ENCODE peak calls at places on chromosomes 11 and 22, in eight cellular contexts. N is body of pancreas; C is CD4-positive, alpha-beta memory T cell; X is tibial nerve; F is AG09309; Z is CD8-positive, alpha-beta memory T cell; S is psoas muscle; V is Caco-2. B is an unnamed sample.

GRCh38 chr11:114440121-114440860 is 1.0 kb downstream of the REXO2 start:
- DNase-seq in N (no peak), C (peak; percentile 11), X (peak; percentile 10), F (no peak), Z (no peak), S (no peak), V (peak; percentile 45), B (no peak)

GRCh38 chr22:23284504-23285033 is 104.3 kb downstream of the BCR start:
- DNase-seq in N (no peak), C (no peak), X (no peak), F (no peak), Z (no peak), S (no peak), V (no peak), B (no peak)

GRCh38 chr11:57513911-57514537 is 1.5 kb downstream of the SLC43A1 start:
- DNase-seq in N (peak; percentile 74), C (peak; percentile 26), X (peak; percentile 20), F (no peak), Z (peak; percentile 42), S (peak; percentile 66), V (peak; percentile 37), B (peak; percentile 39)

GRCh38 chr11:68343761-68344256 is 31.4 kb downstream of the LRP5 start:
- DNase-seq in N (no peak), C (no peak), X (no peak), F (no peak), Z (no peak), S (no peak), V (peak; percentile 73), B (no peak)

GRCh38 chr11:130638048-130638447 is 189.6 kb downstream of the ADAMTS15 start:
- DNase-seq in N (no peak), C (no peak), X (no peak), F (no peak), Z (no peak), S (no peak), V (no peak), B (no peak)

GRCh38 chr11:64933935-64934693 is 1.6 kb downstream of the GPHA2 start:
- DNase-seq in N (no peak), C (no peak), X (no peak), F (no peak), Z (no peak), S (no peak), V (no peak), B (no peak)

GRCh38 chr11:44611687-44612437 is 46.4 kb downstream of the CD82 start:
- DNase-seq in N (no peak), C (peak; percentile 81), X (no peak), F (no peak), Z (peak; percentile 61), S (no peak), V (no peak), B (no peak)

GRCh38 chr11:8080069-8080670 is 841 bp upstream of the TUB start:
- DNase-seq in N (no peak), C (no peak), X (no peak), F (no peak), Z (no peak), S (no peak), V (no peak), B (no peak)

GRCh38 chr11:48095779-48096470 is 115.6 kb downstream of the PTPRJ start:
- DNase-seq in N (no peak), C (no peak), X (no peak), F (no peak), Z (no peak), S (no peak), V (no peak), B (no peak)

GRCh38 chr22:48888466-48889208 is 939.0 kb downstream of the BRD1 start:
- DNase-seq in N (no peak), C (no peak), X (no peak), F (no peak), Z (no peak), S (peak; percentile 32), V (no peak), B (no peak)

GRCh38 chr22:20241579-20242392 is 26.3 kb downstream of the RTN4R start:
- DNase-seq in N (no peak), C (no peak), X (no peak), F (no peak), Z (peak; percentile 35), S (no peak), V (no peak), B (peak; percentile 32)

GRCh38 chr11:122319842-122320555 is 204.0 kb upstream of the BLID start:
- DNase-seq in N (no peak), C (no peak), X (no peak), F (no peak), Z (no peak), S (no peak), V (no peak), B (no peak)

GRCh38 chr11:62842171-62842717 is 2.9 kb upstream of the WDR74 start:
- DNase-seq in N (peak; percentile 34), C (no peak), X (no peak), F (no peak), Z (no peak), S (peak; percentile 70), V (peak; percentile 68), B (no peak)

GRCh38 chr11:3226846-3227567 is 5.2 kb downstream of the MRGPRE start:
- DNase-seq in N (no peak), C (no peak), X (no peak), F (no peak), Z (no peak), S (no peak), V (no peak), B (no peak)

GRCh38 chr11:111494040-111494439 is 18.1 kb downstream of the BTG4 start:
- DNase-seq in N (no peak), C (no peak), X (no peak), F (no peak), Z (no peak), S (no peak), V (no peak), B (no peak)

GRCh38 chr22:23823331-23823791 is 15.4 kb downstream of the DERL3 start:
- DNase-seq in N (no peak), C (no peak), X (no peak), F (no peak), Z (no peak), S (peak; percentile 42), V (no peak), B (no peak)

GRCh38 chr11:2586793-2587131 is 113.0 kb downstream of the KCNQ1OT1 start:
- DNase-seq in N (peak; percentile 10), C (no peak), X (no peak), F (no peak), Z (no peak), S (peak; percentile 45), V (no peak), B (no peak)

GRCh38 chr11:61141601-61142028 is 19.6 kb downstream of the VPS37C start:
- DNase-seq in N (peak; percentile 60), C (no peak), X (no peak), F (no peak), Z (no peak), S (peak; percentile 67), V (no peak), B (no peak)

GRCh38 chr11:61140416-61140815 is 20.8 kb downstream of the VPS37C start:
- DNase-seq in N (no peak), C (no peak), X (no peak), F (no peak), Z (no peak), S (no peak), V (no peak), B (no peak)

GRCh38 chr11:61139391-61139790 is 21.8 kb downstream of the VPS37C start:
- DNase-seq in N (no peak), C (no peak), X (no peak), F (no peak), Z (no peak), S (no peak), V (no peak), B (no peak)

GRCh38 chr11:61142424-61142823 is 18.8 kb downstream of the VPS37C start:
- DNase-seq in N (no peak), C (no peak), X (no peak), F (no peak), Z (no peak), S (no peak), V (no peak), B (peak; percentile 50)

GRCh38 chr11:61138940-61139339 is 22.3 kb downstream of the VPS37C start:
- DNase-seq in N (no peak), C (no peak), X (no peak), F (peak; percentile 59), Z (no peak), S (no peak), V (no peak), B (no peak)
- H3K4me3 ChIP-seq in N (no peak overlapping the region), C (no peak overlapping the region), X (no peak overlapping the region), F (no peak overlapping the region), Z (no peak overlapping the region), S (no peak overlapping the region), V (no peak overlapping the region), B (no peak overlapping the region)

GRCh38 chr11:76206077-76206326 is 300 bp downstream of the WNT11 start:
- DNase-seq in N (no peak), C (no peak), X (no peak), F (no peak), Z (no peak), S (no peak), V (no peak), B (no peak)
- H3K4me3 ChIP-seq in N (no peak overlapping the region), C (no peak overlapping the region), X (peak overlapping the region; percentile 44), F (no peak overlapping the region), Z (no peak overlapping the region), S (peak overlapping the region; percentile 81), V (peak overlapping the region; percentile 70), B (no peak overlapping the region)

DNA sequence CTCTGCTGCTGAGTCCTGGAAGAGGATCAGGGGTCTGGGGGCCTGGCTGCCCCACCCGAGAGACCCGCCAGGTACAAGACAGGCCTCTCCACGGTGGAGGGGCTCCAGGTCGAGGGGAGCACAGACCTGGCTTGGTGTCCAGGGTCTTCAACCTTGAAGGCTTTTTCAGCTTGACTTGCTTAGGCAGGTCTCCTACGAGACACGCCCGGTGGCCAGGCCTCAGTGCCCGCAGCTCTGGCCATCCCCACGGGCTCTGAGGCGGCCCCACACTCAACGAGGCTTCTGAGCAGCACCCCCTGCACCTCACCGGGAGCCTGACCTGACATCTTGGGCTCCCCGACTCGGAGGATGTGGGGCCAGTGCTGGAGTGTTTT is 6.6 kb upstream of the PLXNB2 start:
- DNase-seq in N (no peak), C (no peak), X (no peak), F (no peak), Z (no peak), S (no peak), V (no peak), B (no peak)
- H3K4me3 ChIP-seq in N (no peak overlapping the region), C (peak overlapping the region; percentile 28), X (no peak overlapping the region), F (no peak overlapping the region), Z (peak overlapping the region; percentile 48), S (no peak overlapping the region), V (no peak overlapping the region), B (no peak overlapping the region)

GRCh38 chr11:107928767-107929507 is 689 bp downstream of the RAB39A start:
- DNase-seq in N (no peak), C (no peak), X (peak; percentile 14), F (no peak), Z (no peak), S (peak; percentile 50), V (no peak), B (no peak)

GRCh38 chr11:107928046-107928766 is at the start of gene RAB39A:
- DNase-seq in N (peak; percentile 91), C (peak; percentile 69), X (peak; percentile 61), F (no peak), Z (peak; percentile 39), S (peak; percentile 89), V (peak; percentile 96), B (peak; percentile 94)

GRCh38 chr11:107929611-107930200 is 1.5 kb downstream of the RAB39A start:
- DNase-seq in N (no peak), C (no peak), X (no peak), F (no peak), Z (no peak), S (no peak), V (no peak), B (no peak)

GRCh38 chr11:107924306-107924705 is 3.9 kb upstream of the RAB39A start:
- DNase-seq in N (no peak), C (no peak), X (no peak), F (no peak), Z (no peak), S (no peak), V (no peak), B (no peak)

GRCh38 chr11:107927559-107927958 is 689 bp upstream of the RAB39A start:
- DNase-seq in N (no peak), C (no peak), X (no peak), F (no peak), Z (no peak), S (no peak), V (no peak), B (no peak)
- H3K4me3 ChIP-seq in N (no peak overlapping the region), C (peak overlapping the region; percentile 50), X (no peak overlapping the region), F (no peak overlapping the region), Z (peak overlapping the region; percentile 31), S (peak overlapping the region; percentile 57), V (peak overlapping the region; percentile 15), B (peak overlapping the region; percentile 30)

B was measured in epithelial cell of esophagus.